ENCODE peak calls at places on chromosomes 1 and 21, in eight cellular contexts. G is endothelial cell of umbilical vein, M is uterus, E is gastrocnemius medialis, I is HL-60, Y is fibroblast of mammary gland, N is adipocyte, X is body of pancreas. F is an unnamed sample.

GRCh38 chr1:32001863-32002262 is 11.8 kb upstream of the KHDRBS1 start:
- DNase-seq in E (no peak), I (no peak), M (no peak), Y (no peak), X (no peak), N (no peak), G (no peak), F (no peak)

GRCh38 chr1:15426492-15427279 is 11.6 kb upstream of the CTRC start:
- DNase-seq in M (peak), N (peak), Y (peak), I (no peak), X (peak), G (no peak), E (no peak), F (no peak)

GRCh38 chr21:37193676-37194075 is 73.5 kb downstream of the VPS26C start:
- DNase-seq in M (no peak), I (no peak), G (no peak), X (no peak), N (no peak), Y (no peak), E (no peak), F (no peak)

GRCh38 chr1:111402083-111402482 is 25.5 kb downstream of the OVGP1 start:
- DNase-seq in M (no peak), N (no peak), G (no peak), X (no peak), I (no peak), E (no peak), Y (no peak), F (peak)

GRCh38 chr1:225427249-225428065 is at the start of gene LBR:
- DNase-seq in N (peak), M (peak), G (no peak), I (no peak), E (peak), X (peak), Y (no peak), F (peak)

GRCh38 chr1:184503221-184503749 is 116.5 kb downstream of the C1orf21 start:
- DNase-seq in Y (no peak), X (no peak), N (no peak), G (no peak), E (no peak), I (no peak), M (no peak), F (no peak)

GRCh38 chr1:207218512-207219352 is 102.7 kb upstream of the CD55 start:
- DNase-seq in I (no peak), E (no peak), X (peak), G (peak), Y (no peak), M (peak), N (no peak), F (no peak)

GRCh38 chr1:233081686-233082085 is 131.3 kb downstream of the NTPCR start:
- DNase-seq in X (peak), E (no peak), Y (no peak), M (no peak), I (peak), N (peak), G (peak), F (no peak)

GRCh38 chr1:119373465-119373864 is 4.9 kb downstream of the HAO2 start:
- DNase-seq in E (no peak), X (no peak), I (no peak), Y (peak), G (no peak), M (no peak), N (peak), F (no peak)

GRCh38 chr1:199123615-199124014 is 484.8 kb downstream of the PTPRC start:
- DNase-seq in Y (peak), E (no peak), N (no peak), I (peak), X (no peak), G (no peak), M (no peak), F (no peak)

GRCh38 chr1:25183126-25183980 is 48.9 kb downstream of the SYF2 start:
- DNase-seq in M (no peak), X (no peak), I (no peak), N (no peak), G (no peak), Y (no peak), E (no peak), F (no peak)

GRCh38 chr1:156839426-156840109 is 19.3 kb downstream of the INSRR start:
- DNase-seq in X (no peak), G (no peak), M (no peak), Y (no peak), N (no peak), I (no peak), E (no peak), F (no peak)

GRCh38 chr1:196980859-196981258 is 3.5 kb downstream of the CFHR5 start:
- DNase-seq in Y (no peak), M (no peak), X (no peak), N (no peak), G (no peak), I (no peak), E (no peak), F (no peak)

GRCh38 chr1:174190800-174191199 is 31.5 kb downstream of the RABGAP1L start:
- DNase-seq in M (no peak), E (no peak), Y (no peak), X (no peak), G (no peak), I (no peak), N (no peak), F (no peak)

GRCh38 chr1:240093120-240093961 is 1.7 kb downstream of the FMN2 start:
- DNase-seq in N (peak), Y (no peak), G (no peak), I (no peak), E (no peak), M (no peak), X (peak), F (no peak)

GRCh38 chr1:227322376-227322775 is 4.1 kb upstream of the CDC42BPA start:
- DNase-seq in I (no peak), E (no peak), N (no peak), G (no peak), X (no peak), M (no peak), Y (no peak), F (no peak)

GRCh38 chr21:42818328-42818749 is 61.0 kb downstream of the WDR4 start:
- DNase-seq in G (peak), M (peak), Y (peak), X (peak), N (peak), I (no peak), E (peak), F (peak)

GRCh38 chr1:234599617-234600417 is 10.2 kb downstream of the IRF2BP2 start:
- DNase-seq in I (peak), G (peak), N (peak), X (peak), E (peak), Y (peak), M (peak), F (peak)

GRCh38 chr1:204941415-204942338 is 71.0 kb downstream of the NFASC start:
- DNase-seq in I (no peak), G (peak), Y (peak), E (peak), X (peak), N (peak), M (peak), F (peak)

GRCh38 chr1:58189453-58189852 is 357.1 kb downstream of the OMA1 start:
- DNase-seq in I (no peak), E (no peak), X (no peak), Y (no peak), G (no peak), M (no peak), N (no peak), F (no peak)

GRCh38 chr21:17495680-17496079 is 17.2 kb upstream of the CXADR start:
- DNase-seq in I (no peak), G (no peak), N (no peak), X (no peak), Y (peak), E (no peak), M (no peak), F (no peak)

GRCh38 chr21:31731112-31731801 is 661 bp downstream of the SCAF4 start:
- DNase-seq in G (no peak), I (no peak), E (peak), X (peak), N (peak), Y (peak), M (peak), F (peak)

GRCh38 chr21:40049959-40050290 is 182.7 kb downstream of the PCP4 start:
- DNase-seq in I (no peak), Y (no peak), X (no peak), E (no peak), G (no peak), N (no peak), M (no peak), F (no peak)

GRCh38 chr1:151259351-151259750 is 4.8 kb downstream of the PSMD4 start:
- DNase-seq in N (no peak), X (no peak), E (no peak), M (no peak), Y (no peak), G (no peak), I (no peak), F (no peak)

GRCh38 chr1:4825841-4826450 is 171.5 kb downstream of the AJAP1 start:
- DNase-seq in G (no peak), I (no peak), M (no peak), N (no peak), X (no peak), E (no peak), Y (no peak), F (no peak)

GRCh38 chr1:59568158-59568935 is 246.4 kb upstream of the HOOK1 start:
- DNase-seq in I (no peak), M (no peak), N (peak), X (no peak), E (no peak), G (peak), Y (no peak), F (no peak)

GRCh38 chr21:46118871-46119564 is 21.1 kb downstream of the COL6A2 start:
- DNase-seq in E (peak), Y (peak), N (no peak), M (peak), X (peak), I (no peak), G (no peak), F (no peak)

GRCh38 chr1:1664941-1665814 is 6.4 kb upstream of the CDK11B start:
- DNase-seq in X (peak), N (no peak), E (no peak), I (no peak), M (no peak), Y (no peak), G (no peak), F (no peak)

GRCh38 chr1:240506176-240506575 is 105.8 kb downstream of the GREM2 start:
- DNase-seq in E (no peak), G (no peak), Y (no peak), N (no peak), M (no peak), I (no peak), X (no peak), F (no peak)

GRCh38 chr1:225500589-225501192 is 72.9 kb upstream of the LBR start:
- DNase-seq in M (no peak), X (no peak), N (no peak), E (no peak), I (no peak), G (no peak), Y (no peak), F (no peak)

GRCh38 chr1:79040424-79041089 is 34.0 kb upstream of the ADGRL4 start:
- DNase-seq in X (no peak), I (no peak), E (no peak), M (no peak), G (peak), Y (peak), N (peak), F (no peak)

GRCh38 chr1:108038837-108039236 is 73.9 kb upstream of the VAV3 start:
- DNase-seq in E (no peak), Y (no peak), N (no peak), G (no peak), I (no peak), M (no peak), X (no peak), F (no peak)

GRCh38 chr1:108043712-108044111 is 78.7 kb upstream of the VAV3 start:
- DNase-seq in Y (no peak), X (no peak), I (peak), G (no peak), N (no peak), M (no peak), E (no peak), F (no peak)

GRCh38 chr1:108044318-108044717 is 79.3 kb upstream of the VAV3 start:
- DNase-seq in M (no peak), N (no peak), E (no peak), G (no peak), X (no peak), I (no peak), Y (no peak), F (no peak)

GRCh38 chr1:108045370-108045950 is 80.5 kb upstream of the VAV3 start:
- DNase-seq in M (no peak), I (no peak), N (no peak), G (no peak), X (no peak), Y (no peak), E (no peak), F (no peak)

DNA sequence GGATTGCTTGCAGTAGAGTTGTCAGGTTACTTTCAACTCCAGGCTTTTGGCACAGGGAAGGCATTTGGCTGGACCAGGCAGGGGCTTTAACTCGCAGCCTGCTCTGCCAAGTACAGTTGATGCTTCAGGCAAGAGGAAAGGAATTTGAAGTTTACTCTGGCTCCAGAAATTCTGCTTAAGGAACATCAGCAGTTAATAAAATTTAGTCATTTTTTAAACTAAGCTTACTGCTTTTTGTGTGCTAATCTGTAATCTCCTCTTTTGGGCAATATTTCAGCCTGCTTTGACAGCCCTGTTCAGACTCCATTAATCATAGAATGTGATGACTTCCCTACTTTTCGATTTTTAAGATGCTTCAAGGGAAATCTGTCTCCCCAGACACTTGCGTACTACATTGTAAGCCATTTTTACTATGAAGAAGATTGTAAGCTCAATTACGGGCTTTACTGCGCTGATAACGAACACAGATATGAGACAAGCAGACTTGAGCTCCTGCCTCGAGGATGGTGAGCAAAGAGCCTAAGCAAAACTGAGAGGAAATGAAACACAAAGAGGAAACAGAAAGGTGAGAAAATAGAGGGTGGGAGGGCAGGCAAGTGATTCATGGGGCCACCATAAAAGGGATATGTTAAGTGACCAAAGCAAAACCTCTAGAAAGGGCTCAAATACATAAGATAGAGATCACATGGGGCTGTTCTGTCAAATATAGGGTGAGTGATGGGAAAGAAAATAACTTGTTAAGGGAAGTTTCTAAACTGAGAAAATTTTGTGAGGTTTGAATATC is 76.6 kb upstream of the VAV3 start:
- DNase-seq in I (no peak), Y (no peak), N (peak), M (no peak), E (no peak), X (no peak), G (no peak), F (peak)
- H3K4me3 ChIP-seq in I (no peak), Y (no peak), N (peak), M (no peak), E (no peak), X (no peak), G (no peak), F (no peak)

GRCh38 chr1:160625725-160626498 is 20.9 kb downstream of the SLAMF1 start:
- DNase-seq in I (no peak), M (no peak), E (no peak), G (no peak), Y (no peak), N (no peak), X (no peak), F (peak)
- H3K4me3 ChIP-seq in I (no peak), M (no peak), E (no peak), G (no peak), Y (no peak), N (no peak), X (no peak), F (peak)

GRCh38 chr21:16279658-16280581 is 550.1 kb downstream of the USP25 start:
- DNase-seq in M (peak), I (no peak), E (peak), X (peak), G (peak), N (peak), Y (peak), F (no peak)
- H3K4me3 ChIP-seq in M (peak), I (no peak), E (peak), X (no peak), G (peak), N (peak), Y (peak), F (no peak)

DNA sequence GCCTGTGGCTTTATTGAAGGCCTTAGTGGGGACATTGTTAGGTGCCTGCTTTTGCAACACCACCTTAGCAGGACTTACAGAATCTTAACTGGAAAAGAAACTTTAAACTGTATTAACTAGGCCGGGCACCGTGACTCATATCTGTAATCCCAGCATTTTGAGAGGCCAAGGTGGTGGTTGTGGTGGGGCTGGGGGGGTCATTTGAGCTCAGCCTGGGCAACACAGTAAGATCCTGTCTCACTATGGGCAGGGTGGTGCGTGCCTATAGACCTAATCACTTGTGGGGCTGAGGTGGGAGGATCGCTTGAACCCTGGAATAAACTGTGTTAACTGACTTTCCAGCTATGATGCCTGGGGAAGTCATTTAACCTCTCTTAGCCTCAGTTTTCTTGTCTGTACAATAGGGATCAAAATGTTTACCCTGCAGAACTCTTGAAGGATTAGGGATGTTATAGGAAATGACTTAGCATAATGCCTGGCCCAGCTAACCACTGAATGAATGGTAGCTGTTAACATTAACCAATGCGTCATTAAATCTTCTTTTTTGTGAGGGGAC is 39.5 kb downstream of the IER5 start:
- DNase-seq in N (no peak), I (no peak), M (no peak), E (no peak), G (no peak), X (no peak), Y (peak), F (no peak)
- H3K4me3 ChIP-seq in N (no peak), I (no peak), M (no peak), E (no peak), G (no peak), X (no peak), Y (no peak), F (no peak)

GRCh38 chr1:202613571-202613970 is 96.7 kb downstream of the SYT2 start:
- DNase-seq in X (no peak), I (no peak), N (no peak), Y (no peak), M (no peak), G (no peak), E (no peak), F (no peak)

GRCh38 chr1:202619528-202619927 is 90.7 kb downstream of the SYT2 start:
- DNase-seq in G (no peak), Y (no peak), N (no peak), E (no peak), I (no peak), X (peak), M (no peak), F (no peak)

GRCh38 chr1:202618387-202619022 is 91.7 kb downstream of the SYT2 start:
- DNase-seq in Y (peak), X (no peak), I (no peak), N (peak), G (no peak), E (no peak), M (no peak), F (no peak)

GRCh38 chr1:202616355-202616910 is 93.8 kb downstream of the SYT2 start:
- DNase-seq in X (no peak), Y (no peak), N (no peak), I (no peak), M (no peak), E (no peak), G (no peak), F (no peak)

GRCh38 chr1:202615501-202616354 is 94.5 kb downstream of the SYT2 start:
- DNase-seq in X (no peak), G (peak), Y (no peak), I (peak), N (peak), M (no peak), E (peak), F (no peak)
- H3K4me3 ChIP-seq in X (no peak), G (no peak), Y (no peak), I (peak), N (no peak), M (no peak), E (no peak), F (no peak)

GRCh38 chr1:91282695-91283420 is 121.8 kb downstream of the HFM1 start:
- DNase-seq in E (peak), G (peak), N (peak), M (peak), I (peak), Y (peak), X (peak), F (peak)
- H3K4me3 ChIP-seq in E (peak), G (no peak), N (peak), M (no peak), I (no peak), Y (no peak), X (no peak), F (no peak)

GRCh38 chr1:8182034-8182761 is 135.7 kb upstream of the SLC45A1 start:
- DNase-seq in E (no peak), Y (peak), I (no peak), G (peak), N (peak), M (no peak), X (peak), F (no peak)
- H3K4me3 ChIP-seq in E (no peak), Y (no peak), I (no peak), G (peak), N (no peak), M (no peak), X (no peak), F (peak)

GRCh38 chr21:33406493-33406892 is 3.3 kb downstream of the IFNGR2 start:
- DNase-seq in I (no peak), X (no peak), N (no peak), G (no peak), M (no peak), Y (no peak), E (no peak), F (no peak)
- H3K4me3 ChIP-seq in I (no peak), X (no peak), N (no peak), G (no peak), M (no peak), Y (no peak), E (no peak), F (peak)

GRCh38 chr1:170533331-170533730 is 1.4 kb downstream of the GORAB start:
- DNase-seq in X (no peak), Y (peak), I (peak), N (peak), E (no peak), G (no peak), M (no peak), F (no peak)
- H3K4me3 ChIP-seq in X (no peak), Y (peak), I (peak), N (peak), E (peak), G (no peak), M (peak), F (peak)

F was measured in CD4-positive, CD25-positive, alpha-beta regulatory T cell.